ENCODE peak calls at places on chromosomes 12 and 14, in four cellular contexts. V, H, M and K are unnamed samples.

GRCh38 chr12:7072024-7072423 is 11.5 kb downstream of the C1S start:
- DNase-seq in V (no peak), H (no peak), M (no peak), K (peak)

GRCh38 chr14:69615471-69616407 is 4.3 kb downstream of the SUSD6 start:
- DNase-seq in H (no peak), M (no peak), V (peak), K (no peak)

GRCh38 chr12:68403296-68403695 is 71.1 kb upstream of the MDM1 start:
- DNase-seq in M (no peak), H (no peak), V (no peak), K (no peak)

GRCh38 chr12:104213952-104214351 is 1.6 kb upstream of the TXNRD1 start:
- DNase-seq in V (no peak), M (no peak), H (no peak), K (no peak)

GRCh38 chr12:15122349-15122748 is 98.9 kb downstream of the RERG start:
- DNase-seq in M (no peak), V (no peak), H (no peak), K (no peak)

GRCh38 chr14:105311838-105312237 is 2.7 kb upstream of the PACS2 start:
- DNase-seq in H (no peak), M (no peak), V (no peak), K (no peak)

GRCh38 chr12:106090586-106091411 is 48.0 kb downstream of the NUAK1 start:
- DNase-seq in H (no peak), V (no peak), M (no peak), K (no peak)

GRCh38 chr12:48037267-48037915 is 33.1 kb upstream of the COL2A1 start:
- DNase-seq in V (no peak), M (no peak), H (peak), K (peak)

GRCh38 chr12:107322063-107322462 is 228.7 kb upstream of the CRY1 start:
- DNase-seq in V (no peak), H (no peak), M (no peak), K (no peak)

GRCh38 chr12:2231956-2232355 is 179.2 kb downstream of the CACNA1C start:
- DNase-seq in H (no peak), V (no peak), M (no peak), K (no peak)

GRCh38 chr14:101830271-101830670 is 68.8 kb downstream of the PPP2R5C start:
- DNase-seq in V (no peak), H (no peak), M (no peak), K (no peak)
- TF ChIP-seq HDAC6 in V (no peak), H (no peak), M (no peak), K (no peak)

DNA sequence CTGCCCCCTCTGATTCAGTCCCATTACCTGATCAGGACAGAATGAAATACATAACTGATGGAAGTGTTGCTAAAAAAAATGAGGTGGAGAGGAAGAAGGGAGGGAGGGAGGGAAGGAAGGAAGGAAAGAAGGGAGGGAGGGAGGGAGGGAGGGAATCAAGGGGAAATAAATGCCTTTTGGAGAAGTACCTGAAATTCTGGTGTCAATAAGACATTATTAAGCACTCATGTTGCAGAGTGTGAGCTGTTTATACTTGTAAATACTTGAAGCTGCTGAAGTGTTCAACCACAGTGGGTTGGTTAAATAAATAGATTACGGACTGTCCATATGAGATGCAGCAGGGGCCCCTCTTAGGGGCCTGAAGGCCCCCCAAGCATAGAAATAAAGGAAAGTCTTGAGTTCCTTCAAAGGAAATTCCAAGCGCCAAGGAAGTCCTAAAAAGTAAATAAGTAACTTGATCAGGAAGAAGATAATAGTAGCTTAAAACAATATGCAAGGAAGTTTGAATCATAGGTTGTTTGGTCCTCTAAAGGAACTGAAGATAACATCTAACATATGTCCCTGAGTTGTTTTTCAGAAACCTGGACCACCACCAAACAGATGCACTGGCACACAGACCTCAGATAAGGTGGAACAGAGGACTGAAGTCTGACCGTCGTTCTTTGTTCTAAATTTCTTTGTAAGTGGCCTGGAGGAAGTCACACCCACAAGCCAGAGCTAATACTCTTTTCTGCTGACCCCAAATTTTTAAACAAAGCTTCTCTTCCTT is 110.8 kb downstream of the SEC23A start:
- DNase-seq in V (no peak), M (no peak), H (no peak), K (no peak)
- TF ChIP-seq MAX in V (no peak), M (no peak), H (no peak), K (no peak)

DNA sequence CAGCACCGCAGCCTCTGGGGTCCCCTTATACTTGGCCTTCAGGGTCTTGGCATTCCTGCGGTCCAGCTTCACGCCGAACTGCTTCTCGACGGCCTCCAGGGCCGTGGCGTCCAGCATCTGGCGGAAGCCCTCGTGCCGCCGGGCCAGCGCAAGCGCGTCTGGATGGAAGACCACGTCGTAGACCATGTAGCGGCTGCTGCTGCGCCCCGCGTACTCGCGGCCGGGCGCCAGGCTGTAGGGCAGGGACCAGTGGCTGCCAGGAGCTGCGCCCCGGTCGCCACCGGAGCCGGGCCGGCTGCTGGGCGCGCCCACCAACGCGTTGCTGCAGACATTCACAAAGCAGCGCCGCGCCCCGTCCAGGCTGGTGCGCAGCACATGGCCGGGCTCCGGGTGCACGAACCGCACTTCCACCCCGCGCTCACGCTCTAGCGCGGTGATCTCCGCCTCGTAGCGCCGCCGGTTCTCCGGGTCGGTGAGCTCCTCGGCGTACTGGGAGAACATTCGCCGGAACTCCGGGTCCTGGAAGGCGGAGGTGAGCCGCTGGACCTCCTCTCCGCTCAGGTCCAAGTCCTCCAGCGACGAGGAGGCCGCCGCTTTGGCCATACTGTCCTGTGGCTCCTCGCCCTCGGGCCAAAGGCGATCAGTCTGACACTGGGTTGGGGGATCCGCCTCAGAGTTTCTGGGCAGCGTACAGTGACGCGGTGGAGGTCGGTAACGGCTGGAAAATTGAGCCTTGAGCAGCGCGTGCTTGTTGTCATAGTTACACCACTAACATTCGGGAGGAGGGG is at the start of gene DNAAF2:
- DNase-seq in H (no peak), M (peak), V (no peak), K (peak)
- TF ChIP-seq HDAC6 in H (no peak), M (no peak), V (no peak), K (no peak)

GRCh38 chr14:101963052-101963451 is 1.3 kb upstream of the DYNC1H1 start:
- DNase-seq in H (no peak), V (no peak), M (no peak), K (no peak)

GRCh38 chr14:101962503-101962874 is 1.9 kb upstream of the DYNC1H1 start:
- DNase-seq in M (peak), V (no peak), H (no peak), K (peak)

GRCh38 chr14:101961746-101962502 is 2.4 kb upstream of the DYNC1H1 start:
- DNase-seq in H (no peak), M (no peak), V (no peak), K (no peak)

GRCh38 chr14:101960225-101960624 is 4.1 kb upstream of the DYNC1H1 start:
- DNase-seq in V (no peak), H (no peak), M (peak), K (peak)

GRCh38 chr14:101961011-101961721 is 3.2 kb upstream of the DYNC1H1 start:
- DNase-seq in V (peak), M (peak), H (peak), K (peak)
- TF ChIP-seq MAX in V (peak), M (peak), H (peak), K (peak)

GRCh38 chr14:97489750-97490149 is 692.6 kb downstream of the VRK1 start:
- DNase-seq in M (no peak), V (no peak), H (no peak), K (no peak)

GRCh38 chr14:97490521-97491070 is 693.4 kb downstream of the VRK1 start:
- DNase-seq in M (no peak), V (no peak), H (no peak), K (no peak)

GRCh38 chr14:97486601-97487120 is 689.5 kb downstream of the VRK1 start:
- DNase-seq in V (no peak), H (no peak), M (no peak), K (no peak)

GRCh38 chr14:97485172-97485571 is 688.0 kb downstream of the VRK1 start:
- DNase-seq in V (no peak), M (no peak), H (no peak), K (no peak)
- TF ChIP-seq HDAC6 in V (no peak), M (no peak), H (no peak), K (no peak)

DNA sequence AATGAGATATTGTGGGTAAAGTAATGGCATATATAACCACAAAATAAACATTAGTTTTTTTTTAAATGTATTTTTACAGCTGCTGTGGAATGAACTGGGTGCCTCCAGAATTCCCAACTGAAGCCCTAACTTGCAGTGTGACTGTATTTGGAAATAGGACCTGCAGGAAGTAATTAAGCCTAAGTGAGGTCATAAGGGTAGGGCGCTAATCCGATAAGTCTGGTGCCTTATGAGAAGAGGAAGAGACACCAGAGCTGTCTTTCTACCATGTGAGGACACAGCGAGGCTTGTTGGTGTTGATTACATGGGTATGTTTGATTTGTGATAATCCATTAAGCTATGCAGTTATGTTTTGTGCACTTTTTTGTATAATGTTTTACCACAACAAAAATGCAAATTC is 136.8 kb downstream of the TPH2 start:
- DNase-seq in M (no peak), H (no peak), V (no peak), K (no peak)
- TF ChIP-seq MAX in M (no peak), H (no peak), V (no peak), K (no peak)